ENCODE peak calls at places on chromosomes 2 and 18, in nine cellular contexts. D is progenitor cell of endocrine pancreas; P is A549; G is A673; E is right lobe of liver; H is RWPE1; N is neural crest cell; I is nephron progenitor cell; F is CD4-positive, alpha-beta T cell. L is an unnamed sample.

GRCh38 chr2:15823459-15824396 is 116.6 kb upstream of the MYCN start:
- DNase-seq in P (no peak), F (no peak), E (no peak), I (no peak), G (no peak), N (no peak), D (no peak), H (no peak), L (no peak)

GRCh38 chr18:76455015-76455676 is 39.9 kb downstream of the ZNF516 start:
- DNase-seq in G (no peak), E (no peak), D (no peak), H (no peak), F (no peak), P (no peak), I (no peak), N (no peak), L (no peak)

GRCh38 chr2:175414872-175415487 is 233.5 kb upstream of the ATP5MC3 start:
- DNase-seq in G (peak; percentile 79), I (peak; percentile 64), D (peak; percentile 21), F (no peak), P (peak; percentile 48), H (peak; percentile 66), N (peak; percentile 63), E (peak; percentile 57), L (peak; percentile 44)

GRCh38 chr2:182482511-182482910 is 55.7 kb upstream of the PDE1A start:
- DNase-seq in P (no peak), F (no peak), I (no peak), E (no peak), H (no peak), D (no peak), G (no peak), N (no peak), L (no peak)

GRCh38 chr2:229501051-229501794 is 213.1 kb downstream of the DNER start:
- DNase-seq in N (no peak), E (no peak), G (no peak), H (no peak), P (no peak), I (no peak), D (no peak), F (no peak), L (no peak)

GRCh38 chr18:5093902-5094301 is 103.2 kb downstream of the AKAIN1 start:
- DNase-seq in G (no peak), N (no peak), H (no peak), D (no peak), I (no peak), F (no peak), E (no peak), P (no peak), L (no peak)

GRCh38 chr2:1588994-1589611 is 155.2 kb downstream of the PXDN start:
- DNase-seq in N (no peak), D (no peak), H (no peak), F (no peak), I (no peak), E (no peak), G (no peak), P (no peak), L (no peak)

GRCh38 chr2:123502926-123503325 is 522.2 kb upstream of the CNTNAP5 start:
- DNase-seq in D (no peak), E (no peak), F (no peak), I (no peak), N (no peak), P (no peak), H (peak; percentile 26), G (no peak), L (no peak)

GRCh38 chr2:12970861-12971260 is 254.1 kb downstream of the TRIB2 start:
- DNase-seq in F (no peak), D (no peak), P (no peak), H (peak; percentile 79), N (no peak), I (no peak), E (no peak), G (no peak), L (no peak)

GRCh38 chr2:240963065-240963375 is 35.4 kb upstream of the SNED1 start:
- DNase-seq in I (no peak), P (no peak), N (no peak), G (no peak), E (no peak), D (peak; percentile 6), F (no peak), H (no peak), L (no peak)

GRCh38 chr2:39107156-39107555 is 13.7 kb downstream of the SOS1 start:
- DNase-seq in I (peak; percentile 8), H (no peak), G (peak; percentile 82), D (no peak), P (no peak), F (no peak), N (no peak), E (no peak), L (no peak)

DNA sequence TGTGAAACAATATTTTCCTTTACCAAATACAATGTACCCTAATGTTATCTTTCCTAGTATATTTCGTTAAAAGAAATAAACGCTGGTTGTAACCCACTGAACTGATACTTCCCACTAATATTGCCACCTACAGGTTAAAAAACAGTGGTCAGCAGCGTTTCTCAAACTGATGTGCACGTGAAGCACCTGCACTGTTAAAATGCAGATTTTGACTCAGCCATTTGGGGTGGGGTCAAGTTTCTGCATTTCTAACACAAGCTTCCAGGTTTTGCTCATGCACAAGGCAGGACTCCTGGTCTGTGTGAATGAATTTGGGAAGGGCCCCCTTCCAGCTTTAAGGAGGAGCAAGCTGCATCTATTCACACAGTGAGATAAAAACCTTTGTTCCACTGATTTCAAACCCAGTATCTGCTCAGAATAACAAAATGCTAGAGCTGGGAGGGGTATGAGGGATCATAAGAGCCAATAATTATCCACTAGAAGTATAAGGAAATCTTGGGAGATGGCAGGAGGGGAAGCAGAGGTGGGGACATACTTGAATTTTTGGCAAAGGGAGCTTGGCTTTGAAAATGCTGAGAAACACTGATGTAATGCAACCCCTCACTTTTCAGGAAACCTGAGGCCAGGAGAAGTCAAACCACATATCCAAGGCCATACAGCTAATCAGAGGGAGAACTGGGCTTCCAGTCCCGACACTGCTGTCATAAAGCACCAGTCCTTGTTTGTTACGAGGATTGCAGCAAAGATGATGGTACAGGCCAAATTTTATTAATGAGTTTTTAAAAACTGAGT is 116.2 kb downstream of the RBMS1 start:
- DNase-seq in P (no peak), D (no peak), I (no peak), G (no peak), F (no peak), H (no peak), E (no peak), N (no peak), L (no peak)
- TF ChIP-seq CTCF in P (peak; percentile 44), D (peak; percentile 26), I (no peak), G (peak; percentile 40), F (no peak), H (no peak), E (no peak), N (no peak), L (no peak)

DNA sequence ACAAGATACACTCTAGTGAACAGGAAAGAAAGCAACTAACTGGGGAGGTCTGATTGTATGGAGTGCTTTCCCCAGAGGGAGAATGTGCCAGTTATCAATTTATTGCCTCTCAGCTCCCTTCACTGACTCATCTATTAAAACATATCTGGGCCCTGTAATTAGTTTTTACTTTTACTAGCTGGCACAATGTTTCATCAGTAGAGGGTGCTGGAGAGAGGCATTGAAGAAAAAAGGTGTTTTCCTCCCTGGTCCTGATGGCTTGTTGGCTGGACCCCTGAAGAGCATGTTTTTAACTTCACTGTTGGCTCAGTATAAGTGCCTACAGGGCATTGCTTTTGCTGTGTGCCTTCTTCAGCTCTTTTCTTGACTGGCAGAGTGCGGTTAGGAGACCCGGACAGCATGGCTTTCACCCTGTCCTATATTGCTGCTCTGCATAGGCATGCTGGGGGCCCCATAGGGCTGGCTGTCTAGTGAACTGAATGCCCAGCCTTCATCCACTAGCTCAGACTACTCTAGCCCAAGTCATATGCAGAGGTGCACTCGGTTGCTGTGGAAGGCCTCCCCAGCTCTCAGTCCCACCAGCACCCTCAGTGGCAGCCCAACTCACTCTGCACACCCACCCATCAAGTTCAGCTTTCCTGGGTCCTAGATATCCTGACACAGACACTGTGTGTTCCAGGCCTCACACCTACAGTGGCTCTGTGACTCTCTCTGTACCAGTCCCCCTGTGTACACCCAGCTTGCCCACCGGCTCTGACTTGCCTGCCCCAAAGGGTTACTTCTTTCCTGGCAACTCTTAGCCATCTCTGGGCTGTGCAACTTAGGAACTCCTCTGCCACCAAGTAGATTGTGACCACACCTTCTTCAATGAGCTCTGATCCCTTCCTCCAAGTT is 62.3 kb upstream of the ACYP2 start:
- DNase-seq in G (peak; percentile 49), D (no peak), P (no peak), H (no peak), F (no peak), N (no peak), I (no peak), E (no peak), L (no peak)
- TF ChIP-seq CTCF in G (peak; percentile 51), D (peak; percentile 10), P (no peak), H (no peak), F (no peak), N (no peak), I (no peak), E (no peak), L (no peak)

GRCh38 chr2:230814616-230815015 is 50.1 kb upstream of the ITM2C start:
- DNase-seq in H (no peak), N (no peak), I (no peak), P (peak; percentile 45), D (no peak), E (no peak), G (peak; percentile 25), F (no peak), L (no peak)
- TF ChIP-seq CTCF in H (peak; percentile 35), N (peak; percentile 50), I (peak; percentile 40), P (peak; percentile 46), D (peak; percentile 48), E (peak; percentile 25), G (peak; percentile 41), F (peak; percentile 27), L (no peak)

GRCh38 chr2:3739313-3739712 is 35.9 kb downstream of the DCDC2C start:
- DNase-seq in E (no peak), D (no peak), P (no peak), N (no peak), F (no peak), H (no peak), G (no peak), I (no peak), L (no peak)

GRCh38 chr2:3737128-3737527 is 33.8 kb downstream of the DCDC2C start:
- DNase-seq in D (no peak), N (no peak), H (no peak), I (no peak), E (no peak), P (no peak), G (no peak), F (no peak), L (no peak)

GRCh38 chr2:3736112-3736511 is 32.7 kb downstream of the DCDC2C start:
- DNase-seq in N (no peak), I (no peak), H (no peak), G (no peak), D (no peak), E (no peak), P (no peak), F (no peak), L (no peak)

GRCh38 chr2:3741372-3741771 is 38.0 kb downstream of the DCDC2C start:
- DNase-seq in P (no peak), E (no peak), F (no peak), H (no peak), I (no peak), G (peak; percentile 66), D (no peak), N (no peak), L (no peak)

DNA sequence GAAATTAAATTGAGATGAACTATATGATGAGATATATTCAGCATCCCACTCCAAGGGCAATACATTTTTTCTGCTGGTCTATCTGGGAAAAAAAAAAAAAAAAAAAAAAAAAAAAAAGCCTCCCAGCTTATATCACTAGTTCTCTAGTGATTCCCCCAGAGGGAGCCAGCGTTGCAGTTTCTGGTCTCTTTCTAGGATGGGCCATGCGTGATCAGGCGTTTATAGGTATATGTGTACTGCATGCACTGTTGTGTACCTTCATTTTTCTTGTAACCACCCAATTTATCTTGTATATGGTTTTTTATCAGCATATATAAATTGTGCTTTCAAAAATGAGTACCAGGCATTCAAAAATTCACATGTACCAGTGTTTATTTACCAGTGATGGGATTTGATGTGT is 35.1 kb downstream of the DCDC2C start:
- DNase-seq in I (peak; percentile 24), N (peak; percentile 16), H (peak; percentile 60), P (peak; percentile 75), F (no peak), D (no peak), G (peak; percentile 85), E (no peak), L (no peak)
- TF ChIP-seq CTCF in I (peak; percentile 30), N (peak; percentile 58), H (no peak), P (peak; percentile 54), F (no peak), D (peak; percentile 50), G (peak; percentile 70), E (peak; percentile 13), L (no peak)

L was measured in omental fat pad.